ENCODE peak calls at places on chromosomes 12 and 14, in ten cellular contexts. N, A, K, P, B, R, J, Q, C and T are unnamed samples.
A peak's percentile ranks its signal among the peaks of the same experiment; 100 is the strongest.

GRCh38 chr14:65006251-65006721 is 19.6 kb downstream of the FNTB start:
- DNase-seq in N (no peak), A (no peak), K (no peak), P (peak; percentile 75), B (no peak), R (no peak), J (peak; percentile 10), Q (no peak), C (no peak), T (no peak)

GRCh38 chr12:24244801-24245200 is 295.3 kb upstream of the SOX5 start:
- DNase-seq in N (no peak), A (no peak), K (no peak), P (no peak), B (no peak), R (no peak), J (peak; percentile 80), Q (no peak), C (no peak), T (no peak)

GRCh38 chr14:72682188-72682587 is 211.7 kb downstream of the DPF3 start:
- DNase-seq in N (no peak), A (peak; percentile 44), K (no peak), P (peak; percentile 52), B (no peak), R (peak; percentile 47), J (no peak), Q (peak; percentile 33), C (peak; percentile 91), T (no peak)

GRCh38 chr12:105231396-105231795 is 4.6 kb downstream of the APPL2 start:
- DNase-seq in N (no peak), A (no peak), K (no peak), P (no peak), B (no peak), R (no peak), J (no peak), Q (no peak), C (peak; percentile 36), T (no peak)

GRCh38 chr14:101500681-101501080 is 60.6 kb upstream of the DIO3 start:
- DNase-seq in N (no peak), A (no peak), K (no peak), P (no peak), B (no peak), R (no peak), J (no peak), Q (no peak), C (no peak), T (no peak)

GRCh38 chr14:64762044-64763034 is 58.1 kb downstream of the PLEKHG3 start:
- DNase-seq in N (peak; percentile 30), A (peak; percentile 98), K (peak; percentile 36), P (peak; percentile 88), B (peak; percentile 94), R (peak; percentile 94), J (peak; percentile 76), Q (peak; percentile 77), C (peak; percentile 80), T (peak; percentile 29)

GRCh38 chr12:54419088-54419887 is at the start of gene ITGA5:
- DNase-seq in N (peak; percentile 34), A (peak; percentile 65), K (peak; percentile 70), P (peak; percentile 77), B (peak; percentile 87), R (peak; percentile 81), J (no peak), Q (no peak), C (peak; percentile 68), T (no peak)

GRCh38 chr12:79983969-79984629 is 49.2 kb upstream of the PPP1R12A start:
- DNase-seq in N (no peak), A (peak; percentile 87), K (no peak), P (peak; percentile 84), B (no peak), R (peak; percentile 55), J (no peak), Q (peak; percentile 4), C (peak; percentile 47), T (no peak)

GRCh38 chr12:10368206-10369171 is 21.4 kb downstream of the KLRK1 start:
- DNase-seq in N (no peak), A (no peak), K (no peak), P (no peak), B (no peak), R (no peak), J (no peak), Q (no peak), C (no peak), T (no peak)

GRCh38 chr14:93906341-93907329 is 20.5 kb upstream of the FAM181A start:
- DNase-seq in N (peak; percentile 29), A (peak; percentile 17), K (peak; percentile 80), P (peak; percentile 22), B (peak; percentile 43), R (peak; percentile 8), J (peak; percentile 9), Q (no peak), C (peak; percentile 30), T (no peak)

GRCh38 chr14:33563492-33563891 is 387.4 kb downstream of the EGLN3 start:
- DNase-seq in N (no peak), A (peak; percentile 28), K (no peak), P (no peak), B (no peak), R (no peak), J (no peak), Q (no peak), C (no peak), T (no peak)